ENCODE peak calls at places on chromosomes 6 and 20, in nine cellular contexts. X is transverse colon, S is pancreas, G is GM10248, N is lower lobe of right lung, I is AG04449, O is H9, M is cardiac fibroblast, Q is mesothelial cell of epicardium. D is an unnamed sample.

GRCh38 chr6:68086199-68086598 is 548.9 kb upstream of the ADGRB3 start:
- DNase-seq in N (no peak), I (no peak), S (no peak), Q (no peak), X (no peak), G (no peak), O (no peak), M (no peak), D (no peak)

GRCh38 chr6:131948692-131949614 is 2.2 kb downstream of the CCN2 start:
- DNase-seq in M (peak), G (no peak), Q (no peak), I (peak), S (no peak), O (no peak), X (no peak), N (no peak), D (no peak)

GRCh38 chr6:144550392-144550791 is 265.3 kb downstream of the UTRN start:
- DNase-seq in S (no peak), M (no peak), Q (no peak), N (no peak), X (no peak), G (no peak), O (no peak), I (no peak), D (no peak)

GRCh38 chr6:24907959-24908358 is 27.8 kb downstream of the RIPOR2 start:
- DNase-seq in M (no peak), S (no peak), Q (no peak), X (no peak), O (no peak), G (no peak), I (no peak), N (no peak), D (no peak)

GRCh38 chr6:35120746-35121145 is 20.4 kb downstream of the TCP11 start:
- DNase-seq in M (no peak), G (no peak), N (no peak), I (no peak), X (no peak), S (no peak), O (no peak), Q (no peak), D (no peak)

GRCh38 chr6:98836025-98836961 is 1.9 kb downstream of the POU3F2 start:
- DNase-seq in Q (no peak), X (no peak), O (no peak), I (no peak), N (no peak), M (no peak), S (no peak), G (peak), D (no peak)

GRCh38 chr6:26311012-26311384 is 54.0 kb upstream of the BTN3A2 start:
- DNase-seq in G (no peak), I (no peak), O (no peak), Q (no peak), M (peak), S (no peak), N (no peak), X (no peak), D (no peak)

GRCh38 chr6:107827541-107827940 is 3.4 kb upstream of the SCML4 start:
- DNase-seq in N (no peak), Q (no peak), S (no peak), M (no peak), I (no peak), O (no peak), X (no peak), G (no peak), D (no peak)

GRCh38 chr6:128516514-128516898 is 3.9 kb downstream of the PTPRK start:
- DNase-seq in G (no peak), M (peak), O (no peak), N (no peak), Q (no peak), X (no peak), S (no peak), I (no peak), D (no peak)

GRCh38 chr6:168130683-168131371 is 51.8 kb upstream of the FRMD1 start:
- DNase-seq in N (no peak), S (no peak), I (no peak), M (no peak), G (no peak), O (peak), X (no peak), Q (no peak), D (no peak)

GRCh38 chr6:168133186-168133585 is 54.2 kb upstream of the FRMD1 start:
- DNase-seq in S (no peak), M (peak), X (no peak), N (no peak), I (no peak), G (no peak), O (peak), Q (no peak), D (no peak)

GRCh38 chr6:168131464-168132415 is 52.7 kb upstream of the FRMD1 start:
- DNase-seq in O (peak), N (no peak), S (no peak), G (no peak), Q (no peak), M (no peak), X (no peak), I (no peak), D (no peak)

GRCh38 chr6:168133707-168134398 is 54.8 kb upstream of the FRMD1 start:
- DNase-seq in N (no peak), M (no peak), X (no peak), I (no peak), S (no peak), Q (no peak), O (peak), G (no peak), D (no peak)

GRCh38 chr6:168132531-168133184 is 53.6 kb upstream of the FRMD1 start:
- DNase-seq in G (no peak), O (peak), X (no peak), S (no peak), M (peak), Q (no peak), N (no peak), I (no peak), D (no peak)
- TF ChIP-seq CTCF in G (no peak), O (peak), X (peak), S (peak), M (peak), Q (peak), N (peak), I (peak), D (no peak)

GRCh38 chr6:63802606-63803206 is 167.1 kb downstream of the PHF3 start:
- DNase-seq in G (peak), Q (no peak), S (no peak), N (no peak), I (no peak), O (no peak), M (peak), X (no peak), D (peak)
- TF ChIP-seq CTCF in G (peak), Q (peak), S (peak), N (peak), I (peak), O (peak), M (peak), X (peak), D (peak)

DNA sequence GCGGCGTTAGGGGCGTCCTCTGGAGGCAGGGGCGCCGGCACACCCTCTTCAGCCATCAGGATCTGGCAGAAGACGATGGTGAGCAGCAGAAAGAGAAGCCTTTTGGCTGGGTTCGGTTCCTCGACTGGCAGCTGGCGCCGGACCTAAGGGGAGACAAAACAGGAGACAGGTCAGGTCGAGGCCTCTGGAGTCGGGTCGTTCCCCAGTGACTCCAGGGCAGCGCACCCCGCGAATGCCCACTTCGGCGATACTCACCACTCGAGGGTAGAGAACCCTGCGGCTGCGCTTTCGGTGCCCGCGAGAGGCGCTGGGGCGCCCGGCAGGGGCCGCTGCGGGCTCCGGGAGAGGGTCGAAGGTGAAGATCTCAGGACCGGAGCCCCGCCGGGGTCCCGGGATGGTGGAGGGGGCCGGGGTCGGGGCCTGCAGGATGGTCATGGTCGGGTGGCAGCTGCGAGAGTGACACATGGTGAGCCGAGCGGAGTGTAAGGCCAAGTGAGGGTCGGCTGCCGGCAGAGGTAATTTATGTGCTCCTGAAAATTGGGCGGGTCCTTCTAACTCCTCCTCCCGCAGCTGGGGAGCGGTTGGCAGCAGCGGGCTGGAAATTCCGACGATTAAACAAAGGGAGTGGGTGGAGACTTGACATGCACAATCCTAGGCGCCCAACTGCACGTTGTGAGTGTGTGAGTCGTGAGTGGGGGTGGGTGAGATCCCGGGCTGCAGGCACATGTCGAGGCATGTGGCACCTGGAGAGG is at the start of gene IER3:
- DNase-seq in Q (peak), N (peak), M (peak), G (peak), I (no peak), S (peak), O (peak), X (peak), D (peak)
- TF ChIP-seq CTCF in Q (peak), N (peak), M (peak), G (peak), I (peak), S (peak), O (peak), X (peak), D (peak)

DNA sequence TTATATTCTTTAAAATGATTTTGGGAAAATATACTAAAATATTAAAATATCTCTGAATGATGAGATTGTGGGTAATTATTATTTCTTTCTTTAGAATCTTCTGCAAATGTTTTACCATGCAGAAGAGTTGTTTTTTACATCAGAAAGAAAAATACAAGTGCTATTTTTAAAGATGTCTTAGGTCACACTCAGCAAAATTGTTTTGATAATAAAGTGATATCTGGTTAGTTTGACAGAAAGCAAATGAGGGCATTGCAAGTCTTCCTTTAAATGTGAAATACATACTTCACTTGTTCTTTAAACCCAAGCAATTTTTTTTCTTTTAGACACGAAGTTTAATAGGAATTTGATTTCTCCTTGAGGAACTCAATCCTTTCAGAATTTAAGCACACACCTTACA is 43.6 kb upstream of the STXBP5 start:
- DNase-seq in O (no peak), Q (no peak), X (no peak), I (no peak), S (no peak), G (no peak), N (no peak), M (no peak), D (no peak)
- TF ChIP-seq CTCF in O (no peak), Q (no peak), X (no peak), I (no peak), S (no peak), G (no peak), N (no peak), M (no peak), D (no peak)

DNA sequence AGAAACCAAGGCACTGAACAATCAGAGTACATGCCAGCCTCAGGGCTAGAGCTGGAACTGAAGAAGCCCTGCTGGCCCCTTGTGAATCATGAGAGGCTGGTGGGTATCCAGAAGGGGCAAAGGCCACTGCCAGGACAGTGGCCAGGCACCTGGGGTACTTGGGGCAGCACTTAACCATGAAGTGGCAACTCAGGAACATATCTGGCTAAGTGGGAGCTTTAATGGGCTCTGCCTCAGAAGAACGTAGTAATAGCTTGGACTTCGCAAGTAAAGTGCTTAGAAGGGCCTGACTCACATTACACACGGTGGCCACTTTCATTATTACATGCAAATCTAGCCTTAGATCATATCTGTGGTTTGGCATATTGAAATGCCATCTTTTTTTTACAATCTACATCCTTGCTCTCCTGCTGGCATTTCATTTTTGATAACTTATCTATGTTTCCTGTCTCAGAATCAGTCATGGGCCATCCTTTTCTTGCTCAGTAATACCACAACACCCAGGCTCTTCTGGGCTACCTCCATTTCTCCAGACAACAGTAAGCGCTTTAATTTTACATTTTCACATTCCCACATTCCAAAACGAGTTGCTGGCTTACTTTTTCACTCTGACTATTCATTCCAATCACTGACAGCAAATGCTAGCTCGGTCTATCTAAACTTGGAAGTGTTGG is 21.6 kb downstream of the NAPB start:
- DNase-seq in X (no peak), Q (no peak), O (no peak), N (no peak), G (peak), S (no peak), M (peak), I (no peak), D (no peak)
- TF ChIP-seq CTCF in X (no peak), Q (no peak), O (no peak), N (peak), G (no peak), S (no peak), M (peak), I (no peak), D (no peak)

D was measured in GM13977.